ENCODE peak calls at places on chromosomes 2 and 18, in nine cellular contexts. D, U, Z, H, S, J, F, K and A are unnamed samples.

GRCh38 chr18:13501896-13502295 is 224.5 kb downstream of the FAM210A start:
- DNase-seq in D (peak; percentile 80), U (no peak), Z (no peak), H (peak; percentile 66), S (peak; percentile 19), J (peak; percentile 9), F (no peak), K (no peak), A (no peak)

GRCh38 chr2:41998201-41998781 is 49.5 kb upstream of the PKDCC start:
- DNase-seq in D (no peak), U (no peak), Z (no peak), H (no peak), S (no peak), J (no peak), F (no peak), K (no peak), A (no peak)

GRCh38 chr18:36305375-36305774 is 7.9 kb downstream of the FHOD3 start:
- DNase-seq in D (peak; percentile 45), U (no peak), Z (no peak), H (no peak), S (no peak), J (no peak), F (no peak), K (no peak), A (no peak)

GRCh38 chr2:86775323-86775722 is 15.4 kb downstream of the CD8A start:
- DNase-seq in D (no peak), U (no peak), Z (no peak), H (no peak), S (no peak), J (no peak), F (no peak), K (no peak), A (no peak)

GRCh38 chr2:75238670-75239330 is 39.5 kb upstream of the TACR1 start:
- DNase-seq in D (no peak), U (peak; percentile 72), Z (no peak), H (no peak), S (no peak), J (no peak), F (no peak), K (no peak), A (no peak)

GRCh38 chr2:15814406-15814805 is 125.9 kb upstream of the MYCN start:
- DNase-seq in D (no peak), U (no peak), Z (no peak), H (no peak), S (no peak), J (no peak), F (no peak), K (no peak), A (no peak)

GRCh38 chr2:105873721-105874120 is 129.0 kb downstream of the NCK2 start:
- DNase-seq in D (peak; percentile 89), U (peak; percentile 92), Z (peak; percentile 21), H (peak; percentile 94), S (peak; percentile 85), J (peak; percentile 69), F (no peak), K (no peak), A (no peak)

GRCh38 chr2:172783091-172783898 is 47.6 kb downstream of the RAPGEF4 start:
- DNase-seq in D (no peak), U (peak; percentile 100), Z (no peak), H (no peak), S (no peak), J (no peak), F (no peak), K (no peak), A (no peak)

GRCh38 chr2:37201766-37202165 is 5.5 kb downstream of the CEBPZOS start:
- DNase-seq in D (no peak), U (peak; percentile 45), Z (peak; percentile 5), H (no peak), S (peak; percentile 52), J (peak; percentile 12), F (no peak), K (no peak), A (no peak)

GRCh38 chr18:50753311-50753710 is 66.5 kb downstream of the MRO start:
- DNase-seq in D (no peak), U (no peak), Z (no peak), H (no peak), S (no peak), J (no peak), F (no peak), K (no peak), A (no peak)

GRCh38 chr2:64987963-64988419 is 1.2 kb upstream of the SLC1A4 start:
- DNase-seq in D (no peak), U (no peak), Z (no peak), H (no peak), S (no peak), J (no peak), F (no peak), K (no peak), A (no peak)

GRCh38 chr2:202965810-202966454 is 48.7 kb upstream of the NBEAL1 start:
- DNase-seq in D (peak; percentile 70), U (peak; percentile 86), Z (no peak), H (peak; percentile 28), S (peak; percentile 11), J (peak; percentile 3), F (no peak), K (no peak), A (peak; percentile 2)